ENCODE peak calls at places on chromosome 21, in five cellular contexts. E is HepG2, H is HCT116, Z is K562, W is Panc1. G is an unnamed sample.

GRCh38 chr21:43734830-43735229 is 15.9 kb downstream of the PDXK start:
- ATAC-seq in E (no peak), H (no peak), Z (no peak), W (no peak), G (peak; percentile 41)

GRCh38 chr21:27421654-27422053 is 454.8 kb upstream of the ADAMTS5 start:
- ATAC-seq in E (no peak), H (no peak), Z (no peak), W (no peak), G (no peak)

GRCh38 chr21:46018615-46019014 is 37.0 kb downstream of the COL6A1 start:
- ATAC-seq in E (no peak), H (no peak), Z (no peak), W (no peak), G (no peak)

GRCh38 chr21:34205811-34206635 is 132.6 kb downstream of the MRPS6 start:
- ATAC-seq in E (no peak), H (no peak), Z (no peak), W (no peak), G (no peak)

GRCh38 chr21:31108969-31109368 is 70.7 kb upstream of the KRTAP19-8 start:
- ATAC-seq in E (no peak), H (peak; percentile 57), Z (no peak), W (no peak), G (no peak)

GRCh38 chr21:36929622-36930021 is 36.8 kb downstream of the HLCS start:
- ATAC-seq in E (no peak), H (peak; percentile 39), Z (no peak), W (no peak), G (no peak)

GRCh38 chr21:31290765-31291164 is 53.3 kb downstream of the TIAM1 start:
- ATAC-seq in E (no peak), H (no peak), Z (no peak), W (no peak), G (no peak)

GRCh38 chr21:36478941-36479340 is 981 bp downstream of the CLDN14 start:
- ATAC-seq in E (peak; percentile 63), H (peak; percentile 54), Z (peak; percentile 59), W (no peak), G (no peak)

GRCh38 chr21:46352913-46353312 is 29.0 kb downstream of the PCNT start:
- ATAC-seq in E (no peak), H (no peak), Z (no peak), W (no peak), G (no peak)

GRCh38 chr21:33550772-33551660 is 8.2 kb downstream of the SON start:
- ATAC-seq in E (peak; percentile 18), H (no peak), Z (no peak), W (no peak), G (no peak)

GRCh38 chr21:37498664-37499063 is 132.1 kb downstream of the DYRK1A start:
- ATAC-seq in E (no peak), H (no peak), Z (no peak), W (no peak), G (no peak)

GRCh38 chr21:31213787-31214186 is 130.3 kb downstream of the TIAM1 start:
- ATAC-seq in E (no peak), H (peak; percentile 69), Z (no peak), W (peak; percentile 63), G (no peak)

GRCh38 chr21:31803039-31804007 is 69.5 kb upstream of the HUNK start:
- ATAC-seq in E (no peak), H (no peak), Z (no peak), W (no peak), G (no peak)

GRCh38 chr21:29748391-29749167 is 191.2 kb downstream of the GRIK1 start:
- ATAC-seq in E (no peak), H (no peak), Z (peak; percentile 27), W (no peak), G (peak; percentile 39)

GRCh38 chr21:26965567-26966359 is 1.1 kb downstream of the ADAMTS5 start:
- ATAC-seq in E (peak; percentile 70), H (no peak), Z (no peak), W (no peak), G (peak; percentile 34)

GRCh38 chr21:38503588-38503987 is 5.3 kb upstream of the ERG start:
- ATAC-seq in E (no peak), H (no peak), Z (no peak), W (no peak), G (peak; percentile 14)

GRCh38 chr21:37153935-37154350 is 80.9 kb downstream of the TTC3 start:
- ATAC-seq in E (peak; percentile 99), H (no peak), Z (no peak), W (no peak), G (peak; percentile 50)

GRCh38 chr21:33836408-33836807 is 79.2 kb downstream of the ATP5PO start:
- ATAC-seq in E (no peak), H (no peak), Z (no peak), W (no peak), G (no peak)

GRCh38 chr21:27154451-27155129 is 187.7 kb upstream of the ADAMTS5 start:
- ATAC-seq in E (no peak), H (no peak), Z (no peak), W (no peak), G (peak; percentile 80)

GRCh38 chr21:42653492-42654061 is at the start of gene PDE9A:
- ATAC-seq in E (peak; percentile 29), H (peak; percentile 70), Z (peak; percentile 26), W (no peak), G (peak; percentile 64)

GRCh38 chr21:42654913-42655796 is 1.7 kb downstream of the PDE9A start:
- ATAC-seq in E (no peak), H (no peak), Z (no peak), W (no peak), G (no peak)

GRCh38 chr21:42655797-42656770 is 2.7 kb downstream of the PDE9A start:
- ATAC-seq in E (no peak), H (no peak), Z (no peak), W (no peak), G (no peak)

GRCh38 chr21:42652527-42653491 is 612 bp upstream of the PDE9A start:
- ATAC-seq in E (peak; percentile 91), H (peak; percentile 44), Z (peak; percentile 87), W (peak; percentile 79), G (peak; percentile 84)

GRCh38 chr21:42654179-42654912 is 925 bp downstream of the PDE9A start:
- ATAC-seq in E (peak; percentile 33), H (peak; percentile 59), Z (no peak), W (peak; percentile 11), G (no peak)
- H3K4me3 ChIP-seq in E (peak overlapping the region; percentile 75), H (peak overlapping the region; percentile 70), Z (no peak overlapping the region), W (peak overlapping the region; percentile 32), G (peak overlapping the region; percentile 74)

GRCh38 chr21:8989261-8989882 is 1532.0 kb upstream of the TPTE start:
- ATAC-seq in E (peak; percentile 24), H (peak; percentile 22), Z (peak; percentile 57), W (peak; percentile 11), G (peak; percentile 39)
- H3K9me3 ChIP-seq in E (peaks cover 59% of the 10 kb centered on the region), H (peaks cover 24% of the 10 kb centered on the region), Z (no peaks in the 10 kb centered on the region), W (no peaks in the 10 kb centered on the region), G (peaks cover 3% of the 10 kb centered on the region)

DNA sequence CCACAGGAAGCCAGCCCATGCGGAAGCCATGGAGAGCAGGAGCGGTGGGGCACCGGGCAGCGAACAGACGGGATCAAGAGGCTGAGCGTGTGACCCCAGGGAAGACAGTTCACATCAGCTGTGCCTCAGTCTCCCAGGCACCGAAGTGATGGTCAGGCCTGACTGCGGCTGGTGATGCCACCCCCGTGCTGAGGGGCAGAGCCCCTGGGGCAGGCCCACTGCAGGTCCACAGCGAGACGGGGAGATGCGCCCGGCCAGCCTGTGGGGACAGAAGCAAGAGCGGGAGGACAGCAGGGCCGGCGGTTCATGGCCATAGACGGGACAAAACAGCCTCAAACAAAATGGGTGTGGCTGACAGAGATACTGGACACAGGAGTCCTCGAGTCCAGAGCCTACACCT is 93.8 kb downstream of the RIPK4 start:
- ATAC-seq in E (no peak), H (no peak), Z (no peak), W (no peak), G (no peak)
- TF ChIP-seq POLR2AphosphoS5 in E (no peak), H (no peak), Z (no peak), W (no peak), G (no peak)

DNA sequence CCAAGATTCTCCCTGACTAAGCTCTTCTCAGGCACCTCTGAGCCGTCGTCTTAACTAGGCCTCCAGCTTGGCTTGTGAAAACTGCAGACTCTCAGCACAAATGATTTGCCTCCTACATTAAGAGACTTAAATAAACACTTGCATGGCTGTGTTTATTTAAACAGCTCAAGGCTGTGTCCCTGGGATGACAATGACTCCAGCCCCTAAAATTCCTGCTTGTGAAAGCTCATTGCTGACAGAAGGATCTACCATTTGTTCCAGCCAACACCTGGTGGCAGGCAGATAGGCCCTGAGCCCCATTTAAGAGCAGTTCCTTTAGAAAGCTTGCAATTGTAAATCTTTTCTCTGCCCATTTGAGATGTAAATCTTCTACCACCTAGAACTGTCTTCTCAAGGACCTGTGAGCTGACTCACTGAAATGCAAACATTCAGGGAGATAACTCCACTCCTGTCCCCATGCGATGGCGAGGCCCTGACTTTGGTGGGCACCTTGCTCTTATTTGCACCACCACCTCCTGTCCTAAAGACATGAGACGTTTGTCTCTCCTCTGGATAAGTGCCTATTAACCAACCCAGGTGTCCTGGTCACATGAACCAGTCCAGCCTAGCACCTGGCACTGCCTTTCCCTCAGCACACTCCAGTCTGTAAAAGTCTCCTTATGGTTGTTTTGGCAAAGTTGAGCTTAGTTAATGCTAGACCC is 15.1 kb upstream of the PCP4 start:
- ATAC-seq in E (no peak), H (no peak), Z (no peak), W (no peak), G (no peak)
- H3K4me3 ChIP-seq in E (no peak overlapping the region), H (no peak overlapping the region), Z (no peak overlapping the region), W (no peak overlapping the region), G (no peak overlapping the region)

GRCh38 chr21:8991968-8992621 is 1529.3 kb upstream of the TPTE start:
- ATAC-seq in E (peak; percentile 18), H (peak; percentile 10), Z (peak; percentile 3), W (peak; percentile 3), G (peak; percentile 8)

GRCh38 chr21:8991088-8991907 is 1530.1 kb upstream of the TPTE start:
- ATAC-seq in E (peak; percentile 2), H (peak; percentile 3), Z (no peak), W (no peak), G (no peak)

GRCh38 chr21:8990326-8991087 is 1530.9 kb upstream of the TPTE start:
- ATAC-seq in E (peak; percentile 47), H (peak; percentile 14), Z (peak; percentile 31), W (peak; percentile 8), G (no peak)

GRCh38 chr21:8989883-8990325 is 1531.5 kb upstream of the TPTE start:
- ATAC-seq in E (peak; percentile 47), H (peak; percentile 21), Z (peak; percentile 26), W (peak; percentile 14), G (no peak)

DNA sequence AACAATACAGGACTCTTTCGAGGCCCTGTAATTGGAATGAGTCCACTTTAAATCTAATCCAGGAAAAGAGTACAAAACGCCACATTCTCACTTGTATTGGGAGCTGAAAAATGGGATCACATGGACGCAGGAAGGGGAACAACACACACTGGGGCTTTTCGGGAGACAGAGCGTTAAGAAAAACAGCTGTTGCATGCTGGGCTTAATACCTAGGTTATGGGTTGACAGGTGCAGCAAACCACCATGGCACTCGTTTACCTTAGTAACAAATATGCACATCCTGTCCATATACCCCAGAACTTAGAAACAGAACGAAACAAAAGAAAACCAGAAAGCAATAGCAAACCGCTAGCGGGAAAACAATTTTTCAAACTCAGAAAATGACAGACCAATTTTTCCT is 1532.7 kb upstream of the TPTE start:
- ATAC-seq in E (peak; percentile 4), H (no peak), Z (no peak), W (no peak), G (no peak)
- H3K9me3 ChIP-seq in E (peaks cover 52% of the 10 kb centered on the region), H (peaks cover 18% of the 10 kb centered on the region), Z (no peaks in the 10 kb centered on the region), W (no peaks in the 10 kb centered on the region), G (no peaks in the 10 kb centered on the region)

G was measured in gastroesophageal sphincter.